ENCODE peak calls at places on chromosomes 11 and 22, in eight cellular contexts. Q is GM23338, X is fibroblast of lung, A is IMR-90, V is PC-3, P is GM23248, W is Karpas-422, B is neuronal stem cell. D is an unnamed sample.

GRCh38 chr11:2929511-2929879 is 275 bp upstream of the PHLDA2 start:
- DNase-seq in W (no peak), X (peak), V (peak), Q (no peak), B (no peak), A (peak), P (peak), D (peak)

GRCh38 chr11:56841210-56841810 is 92.8 kb upstream of the OR9G4 start:
- DNase-seq in W (peak), B (peak), Q (peak), A (peak), P (peak), V (peak), X (peak), D (peak)

GRCh38 chr22:25362215-25362882 is 142.9 kb downstream of the CRYBB2 start:
- DNase-seq in Q (peak), X (peak), W (peak), A (peak), P (peak), V (peak), B (peak), D (peak)

GRCh38 chr11:44607987-44608386 is 42.5 kb downstream of the CD82 start:
- DNase-seq in V (no peak), X (peak), Q (no peak), A (peak), W (no peak), B (no peak), P (peak), D (no peak)

GRCh38 chr11:58837707-58838388 is 6.7 kb downstream of the GLYATL2 start:
- DNase-seq in P (no peak), V (no peak), W (no peak), A (no peak), Q (no peak), X (no peak), B (no peak), D (no peak)

GRCh38 chr22:19510919-19511341 is 13.3 kb downstream of the CLDN5 start:
- DNase-seq in V (no peak), A (no peak), W (no peak), Q (no peak), P (no peak), X (no peak), B (no peak), D (no peak)

GRCh38 chr11:134658481-134659080 is 246.5 kb upstream of the B3GAT1 start:
- DNase-seq in V (no peak), X (no peak), B (no peak), A (no peak), Q (no peak), P (no peak), W (no peak), D (no peak)

GRCh38 chr11:17827006-17827405 is 92.4 kb downstream of the KCNC1 start:
- DNase-seq in P (no peak), Q (peak), W (peak), B (peak), X (no peak), A (no peak), V (peak), D (peak)

GRCh38 chr11:123672568-123672967 is 18.1 kb upstream of the SCN3B start:
- DNase-seq in Q (no peak), V (no peak), B (no peak), X (no peak), A (no peak), W (no peak), P (no peak), D (peak)

GRCh38 chr11:35593143-35593542 is 25.1 kb upstream of the FJX1 start:
- DNase-seq in Q (peak), B (no peak), A (peak), X (peak), W (no peak), P (peak), V (peak), D (no peak)

GRCh38 chr22:46372686-46373085 is 37.2 kb downstream of the TRMU start:
- DNase-seq in P (no peak), Q (no peak), B (no peak), A (no peak), X (no peak), W (no peak), V (no peak), D (no peak)

DNA sequence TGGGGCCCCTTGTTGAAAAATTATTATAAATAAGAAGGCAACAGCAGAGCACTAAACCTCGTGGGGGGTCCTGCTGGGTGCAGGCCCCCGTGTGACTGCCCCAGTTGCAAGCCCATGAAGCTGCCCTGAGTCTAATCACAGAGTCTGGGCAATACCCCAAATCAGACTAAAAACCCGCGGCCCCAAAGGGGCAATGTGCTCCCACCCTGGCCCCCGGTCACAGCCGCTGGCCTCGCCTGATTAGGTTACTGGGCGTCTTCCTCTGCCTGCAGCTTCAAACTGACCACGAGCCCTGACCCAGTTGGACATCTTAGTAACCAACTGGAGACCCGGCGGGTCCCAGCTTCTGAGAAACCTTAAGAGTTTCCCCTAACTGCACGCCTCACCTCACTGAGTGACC is 1.6 kb downstream of the CXCR5 start:
- DNase-seq in Q (no peak), W (no peak), A (no peak), X (no peak), V (no peak), P (no peak), B (no peak), D (no peak)
- H3K27ac ChIP-seq in Q (no peak), W (no peak), A (no peak), X (no peak), V (no peak), P (no peak), B (no peak), D (no peak)

GRCh38 chr22:27674524-27674923 is 127.0 kb downstream of the MN1 start:
- DNase-seq in Q (no peak), W (no peak), V (no peak), B (no peak), A (no peak), X (no peak), P (no peak), D (no peak)
- H2AFZ ChIP-seq in Q (no peak), W (no peak), V (no peak), B (no peak), A (no peak), X (no peak), P (no peak), D (no peak)

DNA sequence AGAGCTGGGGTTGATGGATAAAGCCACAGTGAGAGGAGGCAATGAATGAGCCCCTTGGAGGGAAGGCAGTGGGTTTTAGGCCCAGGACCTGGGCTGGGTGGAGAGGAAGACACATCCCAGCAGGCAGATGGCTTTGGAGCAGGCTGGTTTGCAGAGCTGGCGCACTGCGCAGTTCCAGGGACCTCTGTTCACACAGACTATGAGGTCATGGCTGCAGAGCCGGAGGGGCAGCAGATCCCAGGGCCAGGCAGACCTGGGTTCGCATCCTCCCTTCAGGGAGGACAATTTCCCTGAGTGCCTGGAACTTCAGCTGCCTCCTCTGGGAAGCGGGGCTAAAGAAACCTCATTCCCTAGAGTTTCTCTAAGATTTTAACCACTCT is 28.2 kb upstream of the DGKZ start:
- DNase-seq in X (no peak), B (no peak), A (no peak), Q (no peak), V (no peak), W (no peak), P (no peak), D (no peak)
- H3K27ac ChIP-seq in X (no peak), B (no peak), A (no peak), Q (no peak), V (no peak), W (no peak), P (no peak), D (no peak)

DNA sequence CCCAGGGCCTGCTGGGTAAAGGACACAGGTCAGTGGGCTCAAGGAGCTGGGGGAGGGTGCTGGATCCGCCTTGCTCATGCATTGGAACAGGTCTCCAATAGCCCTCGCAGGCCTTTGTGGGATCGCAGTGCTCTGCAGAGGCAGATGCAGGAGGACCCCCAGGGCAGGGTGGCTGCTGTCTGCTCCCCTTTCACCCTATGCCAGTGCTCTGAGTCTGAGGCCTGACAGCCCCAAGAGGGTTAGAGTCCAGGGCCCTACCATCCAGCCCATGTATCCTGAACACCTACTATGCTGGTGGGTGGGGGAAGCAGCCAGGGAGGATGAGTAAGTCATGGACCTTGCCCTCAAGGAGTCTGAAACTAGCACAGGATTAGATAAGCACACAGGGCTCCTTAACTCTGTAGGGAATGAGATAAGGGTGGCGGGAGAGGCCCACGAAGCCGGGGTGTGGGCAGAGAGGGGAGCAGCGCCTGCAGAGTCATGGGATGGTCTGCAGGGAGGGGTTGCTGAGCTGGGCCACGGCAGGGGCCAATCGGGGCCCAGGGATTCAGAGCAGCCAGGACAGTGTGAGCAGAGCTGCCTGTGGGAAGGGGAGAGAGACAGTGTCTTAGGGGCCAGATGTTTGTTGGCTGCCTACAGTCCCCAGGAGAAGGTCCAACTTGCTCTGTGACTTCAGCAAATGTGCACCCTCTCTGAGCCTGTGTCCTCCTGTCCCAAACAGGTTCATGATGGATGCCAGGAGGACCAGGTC is 10.5 kb upstream of the EHD1 start:
- DNase-seq in W (no peak), B (no peak), X (no peak), P (no peak), V (peak), A (no peak), Q (no peak), D (no peak)
- H2AFZ ChIP-seq in W (no peak), B (peak), X (no peak), P (no peak), V (peak), A (peak), Q (peak), D (no peak)

GRCh38 chr22:24178021-24178431 is 3.3 kb upstream of the SUSD2 start:
- DNase-seq in W (no peak), Q (no peak), B (no peak), X (no peak), P (no peak), A (no peak), V (no peak), D (no peak)

GRCh38 chr22:24176630-24177029 is 4.7 kb upstream of the SUSD2 start:
- DNase-seq in V (no peak), Q (no peak), X (no peak), W (no peak), P (no peak), A (no peak), B (no peak), D (no peak)

GRCh38 chr22:24177456-24177855 is 3.8 kb upstream of the SUSD2 start:
- DNase-seq in B (no peak), X (no peak), W (no peak), A (no peak), P (no peak), V (no peak), Q (no peak), D (no peak)

GRCh38 chr22:24176040-24176439 is 5.2 kb upstream of the SUSD2 start:
- DNase-seq in V (no peak), Q (no peak), A (no peak), P (no peak), W (no peak), X (no peak), B (no peak), D (no peak)

DNA sequence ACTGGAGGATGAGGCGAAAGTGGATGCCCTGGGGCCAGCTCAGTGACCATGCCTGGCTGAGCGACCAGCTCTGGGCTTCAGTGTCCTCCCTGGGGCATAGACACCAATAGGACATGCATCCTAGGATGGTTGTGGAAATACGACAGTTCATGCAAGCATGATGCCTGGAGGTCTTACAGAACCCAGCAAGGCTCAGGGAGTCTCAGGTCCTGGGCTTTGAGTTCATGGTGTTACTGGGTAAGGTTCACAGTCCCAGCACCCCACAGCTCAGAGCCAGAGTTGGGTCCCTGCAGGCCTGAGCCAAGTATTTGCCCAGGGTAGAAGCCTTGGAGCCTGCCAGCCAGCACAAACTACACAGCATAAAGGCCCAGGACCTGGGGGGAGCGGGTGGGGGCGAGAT is 4.2 kb upstream of the SUSD2 start:
- DNase-seq in P (no peak), B (no peak), W (peak), A (no peak), V (no peak), X (no peak), Q (no peak), D (no peak)
- H3K27ac ChIP-seq in P (no peak), B (no peak), W (no peak), A (no peak), V (no peak), X (no peak), Q (no peak), D (no peak)

GRCh38 chr11:76807206-76807875 is 24.2 kb downstream of the TSKU start:
- DNase-seq in Q (peak), W (peak), X (peak), P (peak), A (peak), B (peak), V (peak), D (peak)

GRCh38 chr11:76811259-76811658 is 28.1 kb downstream of the TSKU start:
- DNase-seq in V (no peak), Q (no peak), X (no peak), W (no peak), A (no peak), B (no peak), P (no peak), D (no peak)

GRCh38 chr11:76808996-76809395 is 25.8 kb downstream of the TSKU start:
- DNase-seq in P (no peak), W (no peak), Q (no peak), A (no peak), X (no peak), V (no peak), B (no peak), D (no peak)

GRCh38 chr11:76808158-76808557 is 25.0 kb downstream of the TSKU start:
- DNase-seq in B (no peak), W (no peak), Q (no peak), P (no peak), V (no peak), A (no peak), X (no peak), D (no peak)

DNA sequence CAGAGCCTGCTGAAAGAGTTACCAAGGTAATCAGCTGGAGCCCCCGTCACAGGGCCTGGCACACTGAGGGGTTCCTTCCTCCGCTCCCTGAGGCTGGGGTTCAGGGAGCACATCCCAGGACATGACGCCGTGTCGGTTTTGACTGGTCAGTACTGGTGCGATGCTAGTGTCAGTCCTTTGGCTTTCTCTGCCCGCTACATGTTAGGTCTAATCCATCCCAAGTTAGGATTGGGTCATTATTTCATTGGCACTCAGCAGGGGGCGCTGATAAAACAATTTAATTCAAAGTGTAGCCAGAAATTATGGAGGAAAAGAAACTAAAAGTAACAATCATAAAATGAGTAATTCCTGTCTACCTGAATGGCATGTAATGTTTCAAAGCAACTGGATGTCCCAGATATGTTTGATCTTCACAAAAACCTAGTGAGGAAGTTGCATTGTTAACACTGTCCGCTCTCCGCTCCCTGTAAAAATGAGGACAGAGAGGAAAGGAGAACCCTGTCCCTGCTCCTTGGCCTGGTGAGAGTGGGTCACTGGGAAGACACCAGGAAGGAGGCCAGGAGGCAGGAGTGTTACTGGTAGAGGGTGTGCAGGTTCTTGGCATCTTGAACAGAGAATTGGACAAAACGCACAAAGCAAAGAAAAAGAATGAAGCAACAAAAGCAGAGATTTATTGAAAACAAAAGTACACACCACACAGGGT is 27.1 kb downstream of the TSKU start:
- DNase-seq in W (peak), P (peak), Q (no peak), A (no peak), V (peak), X (peak), B (no peak), D (no peak)
- H2AFZ ChIP-seq in W (no peak), P (peak), Q (no peak), A (peak), V (peak), X (peak), B (no peak), D (peak)

GRCh38 chr22:23157560-23158515 is 12.6 kb downstream of the RAB36 start:
- DNase-seq in X (no peak), A (no peak), P (no peak), Q (no peak), V (no peak), W (no peak), B (no peak), D (no peak)

GRCh38 chr22:23158516-23159286 is 13.4 kb downstream of the RAB36 start:
- DNase-seq in P (no peak), W (no peak), A (no peak), Q (no peak), B (no peak), X (no peak), V (no peak), D (no peak)

GRCh38 chr22:23161029-23161428 is 15.8 kb downstream of the RAB36 start:
- DNase-seq in V (no peak), W (no peak), X (no peak), B (no peak), A (no peak), Q (no peak), P (no peak), D (no peak)

GRCh38 chr22:23161574-23161973 is 16.3 kb downstream of the RAB36 start:
- DNase-seq in X (no peak), W (no peak), V (no peak), B (no peak), A (no peak), P (no peak), Q (no peak), D (no peak)

DNA sequence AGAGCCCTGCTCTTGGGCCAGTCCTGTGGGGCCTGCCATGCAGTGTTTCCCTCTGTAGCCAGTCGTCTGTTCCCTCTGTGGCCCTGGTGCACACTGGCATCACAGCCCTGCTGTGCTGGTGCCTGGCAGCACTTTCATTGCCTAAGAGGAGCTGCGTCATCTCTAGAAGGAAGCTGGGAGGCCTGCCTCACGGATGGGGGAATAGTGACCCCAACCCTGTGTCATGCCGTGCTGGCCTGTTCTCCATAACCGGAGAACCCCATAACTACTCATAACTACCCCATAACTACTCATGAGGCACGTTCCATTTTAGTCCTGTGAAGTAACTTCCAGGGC is 14.0 kb downstream of the RAB36 start:
- DNase-seq in P (no peak), B (no peak), X (no peak), A (no peak), Q (no peak), W (no peak), V (no peak), D (no peak)
- H3K27ac ChIP-seq in P (no peak), B (no peak), X (no peak), A (no peak), Q (no peak), W (no peak), V (no peak), D (no peak)

GRCh38 chr11:75380245-75380644 is 19.1 kb upstream of the RPS3 start:
- DNase-seq in P (no peak), B (no peak), X (no peak), V (no peak), A (no peak), Q (no peak), W (no peak), D (no peak)
- H2AFZ ChIP-seq in P (no peak), B (no peak), X (no peak), V (peak), A (no peak), Q (no peak), W (no peak), D (no peak)

DNA sequence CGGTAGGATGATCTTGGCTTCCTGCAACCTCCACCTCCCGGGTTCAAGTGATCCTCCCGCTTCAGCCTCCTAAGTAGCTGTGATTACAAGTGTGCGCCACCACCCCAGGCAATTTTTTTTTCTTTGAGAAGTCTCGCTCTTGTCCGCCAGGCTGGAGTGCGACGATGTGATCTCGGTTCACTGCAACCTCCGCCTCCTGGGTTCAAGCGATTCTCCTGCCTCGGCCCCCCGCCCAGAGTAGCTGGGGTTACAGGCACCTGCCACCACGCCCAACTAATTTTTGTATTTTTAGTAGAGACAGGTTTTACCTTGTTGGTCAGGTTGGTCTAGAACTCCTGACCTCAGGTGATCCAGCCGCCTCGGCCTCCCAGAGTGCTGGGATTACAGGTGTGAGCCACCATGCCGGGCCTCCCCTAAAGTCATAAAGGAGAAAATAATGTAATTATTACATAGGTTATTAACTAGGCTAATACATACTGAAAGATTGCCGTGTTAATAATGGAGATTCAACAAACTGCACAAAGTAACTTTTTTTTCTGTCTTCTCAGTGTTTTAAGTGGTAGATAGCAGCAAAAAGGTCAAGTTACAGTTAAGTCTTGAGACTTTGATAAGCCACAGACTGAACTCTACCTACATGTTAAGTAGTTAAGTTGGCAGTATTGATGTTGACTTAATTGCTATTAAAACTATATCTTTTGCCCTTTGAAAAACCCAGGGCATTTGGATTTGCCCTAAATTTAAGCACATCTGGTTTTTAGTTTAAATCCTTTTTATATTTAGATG is 3.9 kb downstream of the CAPRIN1 start:
- DNase-seq in V (no peak), X (no peak), B (no peak), A (no peak), Q (no peak), W (no peak), P (no peak), D (no peak)
- H3K27ac ChIP-seq in V (no peak), X (no peak), B (no peak), A (no peak), Q (no peak), W (no peak), P (no peak), D (no peak)